ENCODE peak calls at places on chromosomes 2 and 18, in six cellular contexts. I is activated T-helper 1 cell treated with anti-CD3 and anti-CD28 coated beads, Interleukin-2, amount 50 U/mL, for 16 hours; L is SK-N-DZ; X is activated T-helper 9 cell treated with anti-CD3 and anti-CD28 coated beads, Interleukin-2, amount 50 U/mL, for 16 hours; B is non-pigmented ciliary epithelial cell; C is neuronal stem cell. G is an unnamed sample.

GRCh38 chr2:26945991-26946750 is 24.3 kb upstream of the MAPRE3 start:
- DNase-seq in I (no peak), L (no peak), X (no peak), B (no peak), C (no peak), G (no peak)

GRCh38 chr2:111149882-111150455 is 29.3 kb downstream of the BCL2L11 start:
- DNase-seq in I (no peak), L (no peak), X (no peak), B (no peak), C (no peak), G (no peak)

GRCh38 chr2:207133493-207133861 is 32.3 kb downstream of the KLF7 start:
- DNase-seq in I (no peak), L (no peak), X (no peak), B (no peak), C (no peak), G (no peak)

GRCh38 chr18:13562494-13563029 is 163.8 kb downstream of the FAM210A start:
- DNase-seq in I (peak; percentile 59), L (no peak), X (peak; percentile 78), B (no peak), C (no peak), G (no peak)

GRCh38 chr2:9753276-9753600 is 90.0 kb upstream of the TAF1B start:
- DNase-seq in I (peak; percentile 42), L (no peak), X (peak; percentile 56), B (peak; percentile 90), C (no peak), G (no peak)

GRCh38 chr2:29751390-29751789 is 170.0 kb downstream of the ALK start:
- DNase-seq in I (no peak), L (no peak), X (no peak), B (no peak), C (no peak), G (no peak)

GRCh38 chr18:30971338-30971956 is 71.1 kb downstream of the DSC3 start:
- DNase-seq in I (no peak), L (peak; percentile 15), X (no peak), B (no peak), C (peak; percentile 14), G (peak; percentile 33)

GRCh38 chr18:48139427-48140347 is 209.2 kb upstream of the SMAD2 start:
- DNase-seq in I (no peak), L (no peak), X (no peak), B (no peak), C (no peak), G (no peak)

GRCh38 chr2:162475661-162476060 is 131.7 kb downstream of the GCA start:
- DNase-seq in I (no peak), L (no peak), X (no peak), B (no peak), C (peak; percentile 24), G (no peak)

GRCh38 chr2:134127496-134127895 is 126.4 kb upstream of the MGAT5 start:
- DNase-seq in I (peak; percentile 38), L (no peak), X (peak; percentile 54), B (no peak), C (no peak), G (no peak)

GRCh38 chr2:208222351-208222750 is 32.5 kb downstream of the IDH1 start:
- DNase-seq in I (no peak), L (no peak), X (no peak), B (peak; percentile 22), C (no peak), G (no peak)

GRCh38 chr2:172969171-172969570 is 106.5 kb upstream of the MAP3K20 start:
- DNase-seq in I (no peak), L (no peak), X (no peak), B (no peak), C (no peak), G (no peak)

GRCh38 chr2:20227894-20228505 is 3.1 kb upstream of the SDC1 start:
- DNase-seq in I (no peak), L (no peak), X (no peak), B (no peak), C (no peak), G (no peak)

GRCh38 chr2:126656311-126657145 is 570 bp downstream of the GYPC start:
- DNase-seq in I (no peak), L (no peak), X (peak; percentile 20), B (no peak), C (peak; percentile 47), G (no peak)

GRCh38 chr2:23940976-23941605 is 828 bp downstream of the UBXN2A start:
- DNase-seq in I (no peak), L (peak; percentile 45), X (no peak), B (no peak), C (no peak), G (peak; percentile 28)

GRCh38 chr18:48292229-48292628 is 117.0 kb downstream of the ZBTB7C start:
- DNase-seq in I (no peak), L (no peak), X (no peak), B (no peak), C (no peak), G (no peak)

GRCh38 chr2:86768189-86768949 is 22.3 kb downstream of the CD8A start:
- DNase-seq in I (no peak), L (no peak), X (no peak), B (no peak), C (no peak), G (no peak)

GRCh38 chr2:53593891-53594585 is 173.6 kb upstream of the CHAC2 start:
- DNase-seq in I (no peak), L (no peak), X (no peak), B (peak; percentile 47), C (no peak), G (no peak)

GRCh38 chr18:80188643-80189010 is 58.7 kb downstream of the PARD6G start:
- DNase-seq in I (no peak), L (no peak), X (no peak), B (no peak), C (no peak), G (no peak)

GRCh38 chr2:119407430-119408220 is 24.0 kb upstream of the TMEM37 start:
- DNase-seq in I (no peak), L (peak; percentile 44), X (no peak), B (peak; percentile 13), C (peak; percentile 61), G (peak; percentile 28)

GRCh38 chr2:160630801-160631590 is 137.4 kb upstream of the RBMS1 start:
- DNase-seq in I (no peak), L (no peak), X (no peak), B (no peak), C (no peak), G (no peak)

GRCh38 chr2:65937379-65938160 is 497.4 kb upstream of the MEIS1 start:
- DNase-seq in I (no peak), L (no peak), X (no peak), B (no peak), C (no peak), G (no peak)

GRCh38 chr2:230203110-230203676 is 16.6 kb downstream of the SP110 start:
- DNase-seq in I (no peak), L (no peak), X (no peak), B (no peak), C (no peak), G (no peak)

GRCh38 chr2:235265348-235265965 is 228.4 kb upstream of the AGAP1 start:
- DNase-seq in I (no peak), L (peak; percentile 53), X (no peak), B (no peak), C (no peak), G (no peak)

GRCh38 chr2:230614913-230615332 is 97.7 kb upstream of the CAB39 start:
- DNase-seq in I (no peak), L (no peak), X (no peak), B (no peak), C (no peak), G (no peak)

GRCh38 chr2:161486111-161486510 is 70.0 kb downstream of the TBR1 start:
- DNase-seq in I (no peak), L (no peak), X (no peak), B (no peak), C (no peak), G (no peak)

GRCh38 chr18:48931680-48932461 is 18.9 kb downstream of the SMAD7 start:
- DNase-seq in I (no peak), L (peak; percentile 43), X (no peak), B (no peak), C (no peak), G (no peak)

GRCh38 chr2:171547256-171547655 is 25.0 kb downstream of the CYBRD1 start:
- DNase-seq in I (no peak), L (no peak), X (no peak), B (no peak), C (no peak), G (no peak)

GRCh38 chr2:4882421-4882820 is 809.8 kb upstream of the SOX11 start:
- DNase-seq in I (no peak), L (no peak), X (no peak), B (no peak), C (no peak), G (no peak)

GRCh38 chr18:79542213-79542612 is 137.4 kb upstream of the CTDP1 start:
- DNase-seq in I (no peak), L (no peak), X (no peak), B (no peak), C (no peak), G (no peak)

GRCh38 chr2:43748333-43748732 is 25.5 kb upstream of the DYNC2LI1 start:
- DNase-seq in I (no peak), L (no peak), X (no peak), B (no peak), C (no peak), G (no peak)

GRCh38 chr18:77822552-77823138 is 573.0 kb downstream of the GALR1 start:
- DNase-seq in I (no peak), L (no peak), X (no peak), B (no peak), C (no peak), G (no peak)

GRCh38 chr2:241381872-241382271 is 25.8 kb downstream of the FARP2 start:
- DNase-seq in I (no peak), L (no peak), X (no peak), B (no peak), C (no peak), G (no peak)

GRCh38 chr2:221042926-221043325 is 529.2 kb downstream of the EPHA4 start:
- DNase-seq in I (no peak), L (no peak), X (no peak), B (peak; percentile 41), C (no peak), G (no peak)

GRCh38 chr2:236644502-236644911 is 74.9 kb downstream of the ACKR3 start:
- DNase-seq in I (no peak), L (no peak), X (no peak), B (no peak), C (no peak), G (no peak)

G was measured in KG1.